ENCODE peak calls at places on chromosome 16, in ten cellular contexts. Z, V, S, P, A, W, D, C, M and X are unnamed samples.

GRCh38 chr16:17747357-17747756 is 276.6 kb upstream of the XYLT1 start:
- DNase-seq in C (no peak), M (no peak), A (no peak), Z (no peak), W (no peak), V (no peak), D (no peak), P (no peak), S (no peak), X (no peak)

GRCh38 chr16:71429581-71429980 is 12.3 kb downstream of the TLE7 start:
- DNase-seq in A (no peak), W (no peak), S (no peak), C (no peak), D (no peak), M (no peak), P (no peak), V (no peak), Z (no peak), X (no peak)

GRCh38 chr16:23324727-23325126 is 22.6 kb downstream of the SCNN1B start:
- DNase-seq in S (no peak), W (no peak), V (no peak), Z (no peak), M (no peak), P (peak), D (no peak), A (no peak), C (no peak), X (no peak)

GRCh38 chr16:12496181-12496580 is 307.5 kb downstream of the CPPED1 start:
- DNase-seq in A (no peak), D (no peak), Z (no peak), W (no peak), C (no peak), M (peak), P (no peak), V (no peak), S (no peak), X (no peak)

GRCh38 chr16:23903001-23903414 is 67.2 kb downstream of the PRKCB start:
- DNase-seq in P (no peak), C (no peak), D (no peak), S (no peak), W (no peak), A (no peak), Z (no peak), V (no peak), M (peak), X (no peak)

GRCh38 chr16:71460246-71460645 is 1.8 kb downstream of the ZNF23 start:
- DNase-seq in Z (no peak), S (peak), P (no peak), C (peak), A (peak), D (no peak), V (no peak), W (peak), M (no peak), X (no peak)

GRCh38 chr16:12314786-12315185 is 338.3 kb downstream of the SNX29 start:
- DNase-seq in W (no peak), S (no peak), V (no peak), P (no peak), D (no peak), A (no peak), C (no peak), M (no peak), Z (no peak), X (no peak)

GRCh38 chr16:89364603-89365002 is 125.8 kb downstream of the ANKRD11 start:
- DNase-seq in Z (no peak), D (no peak), V (no peak), M (no peak), W (no peak), S (no peak), A (no peak), C (peak), P (no peak), X (no peak)

GRCh38 chr16:75053791-75054555 is 55.1 kb downstream of the ZNRF1 start:
- DNase-seq in P (peak), C (no peak), W (no peak), A (no peak), M (peak), D (no peak), V (no peak), S (no peak), Z (peak), X (no peak)

GRCh38 chr16:27698266-27698665 is 148.3 kb downstream of the KATNIP start:
- DNase-seq in W (no peak), D (no peak), M (peak), V (no peak), C (no peak), S (no peak), A (no peak), Z (no peak), P (no peak), X (no peak)

GRCh38 chr16:28163699-28164584 is 47.8 kb downstream of the XPO6 start:
- DNase-seq in Z (no peak), A (peak), C (peak), S (no peak), V (no peak), P (no peak), D (no peak), W (peak), M (peak), X (no peak)

GRCh38 chr16:88691924-88692560 is 5.7 kb upstream of the SNAI3 start:
- DNase-seq in D (no peak), C (no peak), M (peak), Z (no peak), A (no peak), V (no peak), W (no peak), S (no peak), P (peak), X (no peak)

GRCh38 chr16:88356124-88356726 is 26.5 kb upstream of the ZNF469 start:
- DNase-seq in M (no peak), Z (no peak), C (peak), S (no peak), W (no peak), D (no peak), P (peak), A (no peak), V (no peak), X (no peak)

GRCh38 chr16:57807252-57807967 is 5.1 kb upstream of the KIFC3 start:
- DNase-seq in S (no peak), W (no peak), C (no peak), V (peak), Z (no peak), P (peak), M (peak), D (no peak), A (no peak), X (no peak)

GRCh38 chr16:21526923-21527807 is 72.2 kb upstream of the METTL9 start:
- DNase-seq in S (no peak), M (no peak), Z (no peak), D (no peak), P (no peak), C (no peak), W (no peak), V (no peak), A (no peak), X (no peak)

GRCh38 chr16:81447383-81448101 is 2.9 kb downstream of the CMIP start:
- DNase-seq in C (no peak), D (no peak), S (no peak), Z (no peak), P (peak), W (no peak), V (no peak), A (no peak), M (peak), X (no peak)

GRCh38 chr16:70730944-70731343 is 45.1 kb upstream of the MTSS2 start:
- DNase-seq in A (no peak), C (no peak), W (no peak), P (no peak), M (no peak), V (no peak), D (no peak), S (no peak), Z (no peak), X (no peak)

GRCh38 chr16:5845046-5845445 is 747.5 kb upstream of the EEF2KMT start:
- DNase-seq in D (no peak), M (no peak), V (no peak), W (no peak), P (no peak), C (no peak), S (no peak), A (no peak), Z (no peak), X (no peak)

GRCh38 chr16:14635394-14636145 is 2.8 kb downstream of the BFAR start:
- DNase-seq in Z (no peak), D (no peak), A (no peak), M (no peak), C (no peak), V (no peak), P (no peak), S (no peak), W (no peak), X (no peak)

GRCh38 chr16:47578033-47578432 is 116.9 kb downstream of the PHKB start:
- DNase-seq in Z (no peak), W (no peak), C (no peak), D (no peak), V (no peak), A (no peak), P (no peak), S (no peak), M (no peak), X (no peak)

GRCh38 chr16:66650707-66651473 is 45.7 kb downstream of the CMTM4 start:
- DNase-seq in Z (peak), V (peak), A (peak), W (peak), C (peak), P (no peak), S (peak), D (no peak), M (peak), X (peak)

GRCh38 chr16:89887243-89887642 is 13.9 kb downstream of the TCF25 start:
- DNase-seq in C (no peak), M (no peak), D (no peak), W (no peak), P (no peak), S (no peak), V (no peak), A (no peak), Z (no peak), X (no peak)

GRCh38 chr16:54135361-54136275 is 151.0 kb downstream of the IRX3 start:
- DNase-seq in Z (no peak), A (peak), P (no peak), C (peak), D (no peak), V (no peak), M (peak), W (peak), S (peak), X (no peak)

GRCh38 chr16:57994778-57995177 is 5.7 kb downstream of the ZNF319 start:
- DNase-seq in Z (no peak), P (peak), V (no peak), W (no peak), D (no peak), M (peak), S (no peak), A (peak), C (peak), X (no peak)

GRCh38 chr16:12500771-12501170 is 302.9 kb downstream of the CPPED1 start:
- DNase-seq in D (no peak), M (peak), Z (no peak), W (no peak), S (no peak), P (peak), V (no peak), A (no peak), C (no peak), X (no peak)

GRCh38 chr16:57938936-57939871 is 31.7 kb downstream of the CNGB1 start:
- DNase-seq in A (peak), C (peak), P (peak), D (no peak), V (no peak), S (no peak), W (peak), Z (peak), M (peak), X (no peak)

GRCh38 chr16:89201467-89202377 is 1.4 kb upstream of the SLC22A31 start:
- DNase-seq in P (peak), M (peak), V (no peak), W (no peak), C (peak), S (no peak), Z (no peak), D (no peak), A (peak), X (no peak)

GRCh38 chr16:50711862-50712567 is 18.6 kb downstream of the NOD2 start:
- DNase-seq in Z (no peak), M (no peak), W (no peak), D (no peak), V (no peak), P (no peak), C (no peak), S (no peak), A (no peak), X (no peak)

GRCh38 chr16:19008245-19008644 is 24.5 kb downstream of the TMC7 start:
- DNase-seq in D (no peak), P (no peak), W (peak), A (peak), S (no peak), C (peak), M (no peak), Z (no peak), V (no peak), X (no peak)

GRCh38 chr16:56302506-56302905 is 111.2 kb downstream of the GNAO1 start:
- DNase-seq in M (no peak), V (no peak), Z (no peak), P (no peak), W (no peak), S (no peak), C (no peak), D (no peak), A (no peak), X (no peak)

GRCh38 chr16:82694239-82694874 is 67.6 kb downstream of the CDH13 start:
- DNase-seq in S (no peak), M (no peak), V (no peak), Z (no peak), P (no peak), A (peak), C (peak), W (no peak), D (no peak), X (no peak)

GRCh38 chr16:78211200-78211599 is 111.7 kb downstream of the WWOX start:
- DNase-seq in P (no peak), W (no peak), S (no peak), A (no peak), M (no peak), D (no peak), Z (no peak), C (no peak), V (no peak), X (no peak)

GRCh38 chr16:16185095-16185494 is 38.2 kb downstream of the ABCC6 start:
- DNase-seq in D (no peak), P (no peak), W (no peak), Z (no peak), A (no peak), V (no peak), S (no peak), M (no peak), C (no peak), X (no peak)

GRCh38 chr16:16186820-16187219 is 36.5 kb downstream of the ABCC6 start:
- DNase-seq in D (no peak), C (no peak), S (no peak), P (no peak), Z (no peak), A (no peak), V (no peak), M (no peak), W (no peak), X (no peak)

GRCh38 chr16:16182918-16183317 is 40.4 kb downstream of the ABCC6 start:
- DNase-seq in D (no peak), Z (no peak), C (no peak), S (no peak), V (no peak), A (no peak), P (no peak), M (no peak), W (no peak), X (no peak)

GRCh38 chr16:16184594-16184993 is 38.7 kb downstream of the ABCC6 start:
- DNase-seq in D (no peak), Z (no peak), W (no peak), C (no peak), P (no peak), A (no peak), M (no peak), S (no peak), V (no peak), X (no peak)

DNA sequence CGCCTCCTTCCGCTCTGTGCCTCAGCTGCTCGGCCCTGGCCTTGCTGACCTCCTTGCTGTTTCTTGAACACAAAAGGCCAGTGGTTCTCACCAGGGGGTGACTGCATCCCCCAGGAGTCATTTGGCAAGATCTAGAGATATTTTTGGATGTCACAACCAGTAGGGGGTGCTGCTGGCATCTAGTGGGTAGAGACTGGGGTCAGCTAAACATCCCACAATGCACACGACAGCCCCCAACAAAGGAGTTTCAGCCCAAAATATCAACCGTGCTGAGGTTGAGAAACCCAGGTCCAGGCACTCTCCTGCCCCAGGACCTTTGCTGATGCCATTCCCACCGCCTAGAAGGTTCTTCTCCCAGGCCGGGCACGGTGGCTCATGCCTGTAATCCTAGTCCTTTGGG is 39.7 kb downstream of the ABCC6 start:
- DNase-seq in D (no peak), C (no peak), S (no peak), Z (no peak), A (no peak), W (no peak), V (no peak), P (no peak), M (peak), X (no peak)
- TF ChIP-seq CTCF in D (no peak), C (peak), S (peak), Z (no peak), A (peak), W (peak), V (peak), P (no peak), M (peak), X (peak)

GRCh38 chr16:65410801-65411200 is 288.9 kb upstream of the CDH11 start:
- DNase-seq in A (no peak), D (no peak), V (no peak), Z (no peak), C (peak), M (no peak), W (no peak), P (no peak), S (no peak), X (no peak)

GRCh38 chr16:65409505-65409904 is 287.6 kb upstream of the CDH11 start:
- DNase-seq in W (no peak), S (no peak), P (no peak), C (no peak), Z (no peak), V (no peak), A (no peak), D (no peak), M (no peak), X (no peak)

GRCh38 chr16:65406076-65406475 is 284.2 kb upstream of the CDH11 start:
- DNase-seq in V (no peak), C (no peak), D (no peak), Z (no peak), P (no peak), W (no peak), S (no peak), A (no peak), M (no peak), X (no peak)

GRCh38 chr16:65406933-65407332 is 285.1 kb upstream of the CDH11 start:
- DNase-seq in P (no peak), M (no peak), W (no peak), Z (no peak), A (no peak), D (no peak), V (no peak), C (no peak), S (no peak), X (no peak)
- TF ChIP-seq CTCF in P (no peak), M (no peak), W (no peak), Z (no peak), A (no peak), D (no peak), V (no peak), C (no peak), S (no peak), X (no peak)

DNA sequence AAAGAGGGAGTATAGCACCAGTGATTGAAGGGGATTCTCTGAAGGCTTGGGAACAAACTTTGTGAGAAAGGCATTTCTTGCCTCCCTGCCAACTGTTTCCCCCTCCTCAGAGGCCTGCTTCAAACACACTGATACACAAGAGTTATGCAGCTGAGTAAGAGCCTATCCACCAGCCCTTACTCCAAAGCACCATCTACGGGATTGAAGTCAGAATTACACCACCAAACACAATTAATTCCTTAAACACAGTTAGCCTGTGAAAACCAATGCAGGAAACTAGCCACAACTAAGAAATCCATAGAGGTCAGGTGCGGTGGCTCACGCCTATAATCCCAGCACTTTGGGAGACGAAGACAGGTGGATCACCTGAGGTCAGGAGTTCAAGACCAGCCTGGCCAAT is 138.3 kb downstream of the SHCBP1 start:
- DNase-seq in A (no peak), D (no peak), V (no peak), S (no peak), M (peak), P (no peak), Z (no peak), W (no peak), C (no peak), X (no peak)
- TF ChIP-seq CTCF in A (no peak), D (no peak), V (peak), S (no peak), M (peak), P (no peak), Z (no peak), W (no peak), C (no peak), X (no peak)

DNA sequence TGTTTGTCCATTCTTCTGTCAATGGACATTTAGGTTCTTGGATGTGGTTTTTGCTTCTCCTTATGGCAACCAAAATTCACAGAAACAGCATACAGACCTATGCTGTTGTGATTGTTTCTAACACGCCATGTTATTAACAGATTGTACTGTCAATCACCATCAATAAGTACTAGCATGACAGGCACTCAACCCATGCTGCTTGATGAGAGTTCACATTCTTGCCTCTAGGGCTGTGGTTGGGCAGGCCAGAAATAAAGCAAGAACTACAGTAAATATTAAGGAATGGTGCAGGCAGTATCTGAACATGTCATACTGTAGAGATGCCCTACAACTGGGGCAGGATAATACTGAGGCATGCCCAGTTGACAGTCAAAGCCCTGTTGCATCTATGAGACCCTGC is 171.2 kb upstream of the ZFHX3 start:
- DNase-seq in P (no peak), C (no peak), Z (no peak), M (no peak), V (no peak), S (no peak), A (no peak), W (no peak), D (no peak), X (no peak)
- TF ChIP-seq CTCF in P (no peak), C (peak), Z (no peak), M (no peak), V (no peak), S (peak), A (peak), W (no peak), D (no peak), X (peak)

GRCh38 chr16:86657972-86658371 is 79.6 kb downstream of the FOXL1 start:
- DNase-seq in W (no peak), Z (no peak), A (no peak), D (no peak), C (no peak), V (no peak), P (no peak), M (no peak), S (no peak), X (no peak)
- TF ChIP-seq CTCF in W (no peak), Z (no peak), A (no peak), D (no peak), C (no peak), V (no peak), P (no peak), M (no peak), S (no peak), X (no peak)